ENCODE peak calls at places on chromosomes 11 and 22, in five cellular contexts. Q is right lobe of liver, M is heart left ventricle, Z is brain microvascular endothelial cell, P is cardiac muscle cell. F is an unnamed sample.

GRCh38 chr22:29916007-29916544 is 33.1 kb downstream of the MTMR3 start:
- DNase-seq in Q (no peak), M (no peak), Z (no peak), P (no peak), F (no peak)

GRCh38 chr11:74949748-74950127 is 672 bp downstream of the SPCS2 start:
- DNase-seq in Q (no peak), M (no peak), Z (no peak), P (no peak), F (no peak)

GRCh38 chr22:28329582-28330073 is 350.0 kb downstream of the TTC28 start:
- DNase-seq in Q (no peak), M (no peak), Z (no peak), P (peak), F (no peak)

GRCh38 chr11:95358516-95359322 is 127.7 kb upstream of the SESN3 start:
- DNase-seq in Q (peak), M (no peak), Z (no peak), P (peak), F (no peak)

GRCh38 chr22:27980424-27981148 is 61.5 kb upstream of the PITPNB start:
- DNase-seq in Q (peak), M (no peak), Z (no peak), P (no peak), F (no peak)

GRCh38 chr11:72969894-72970335 is 155.7 kb downstream of the ATG16L2 start:
- DNase-seq in Q (no peak), M (no peak), Z (peak), P (peak), F (no peak)

GRCh38 chr22:50346415-50346945 is 3.4 kb downstream of the PPP6R2 start:
- DNase-seq in Q (no peak), M (no peak), Z (no peak), P (no peak), F (no peak)

GRCh38 chr22:43078522-43078921 is 10.7 kb downstream of the TTLL1 start:
- DNase-seq in Q (no peak), M (no peak), Z (no peak), P (no peak), F (peak)

GRCh38 chr22:46112405-46112804 is 37.9 kb upstream of the PPARA start:
- DNase-seq in Q (no peak), M (no peak), Z (no peak), P (no peak), F (no peak)

GRCh38 chr11:65786786-65787636 is at the start of gene OVOL1:
- DNase-seq in Q (no peak), M (peak), Z (no peak), P (no peak), F (peak)

GRCh38 chr11:76599041-76600013 is 71.2 kb downstream of the LRRC32 start:
- DNase-seq in Q (no peak), M (no peak), Z (peak), P (peak), F (no peak)

GRCh38 chr11:134957540-134958335 is 545.7 kb upstream of the B3GAT1 start:
- DNase-seq in Q (no peak), M (no peak), Z (no peak), P (no peak), F (no peak)

GRCh38 chr11:126111458-126112116 is 48.9 kb upstream of the CDON start:
- DNase-seq in Q (no peak), M (peak), Z (no peak), P (no peak), F (no peak)

GRCh38 chr11:69155302-69156198 is at the start of gene SMIM38:
- DNase-seq in Q (no peak), M (peak), Z (no peak), P (no peak), F (no peak)

GRCh38 chr11:132187814-132188213 is 817.4 kb downstream of the NTM start:
- DNase-seq in Q (no peak), M (no peak), Z (peak), P (peak), F (no peak)

GRCh38 chr11:121207485-121208115 is 85.0 kb upstream of the SC5D start:
- DNase-seq in Q (no peak), M (no peak), Z (no peak), P (no peak), F (no peak)

GRCh38 chr11:116376054-116376453 is 396.7 kb downstream of the BUD13 start:
- DNase-seq in Q (no peak), M (no peak), Z (no peak), P (no peak), F (no peak)

GRCh38 chr11:76587810-76588454 is 82.6 kb downstream of the LRRC32 start:
- DNase-seq in Q (no peak), M (no peak), Z (no peak), P (no peak), F (no peak)

GRCh38 chr11:76238551-76238950 is 32.2 kb upstream of the WNT11 start:
- DNase-seq in Q (no peak), M (peak), Z (no peak), P (no peak), F (no peak)

GRCh38 chr11:100892886-100893285 is 205.8 kb downstream of the ARHGAP42 start:
- DNase-seq in Q (no peak), M (no peak), Z (no peak), P (no peak), F (no peak)

GRCh38 chr11:1226981-1227550 is 4.2 kb downstream of the MUC5B start:
- DNase-seq in Q (peak), M (peak), Z (no peak), P (no peak), F (peak)

GRCh38 chr11:70666336-70666735 is 268.0 kb downstream of the CTTN start:
- DNase-seq in Q (no peak), M (peak), Z (no peak), P (no peak), F (no peak)

GRCh38 chr22:20319041-20319744 is 667 bp downstream of the DGCR6L start:
- DNase-seq in Q (no peak), M (no peak), Z (no peak), P (no peak), F (no peak)

GRCh38 chr11:61309739-61310138 is 14.6 kb upstream of the VWCE start:
- DNase-seq in Q (no peak), M (no peak), Z (no peak), P (no peak), F (no peak)

GRCh38 chr11:699116-699508 is 3.5 kb downstream of the TMEM80 start:
- DNase-seq in Q (no peak), M (no peak), Z (no peak), P (no peak), F (no peak)

GRCh38 chr11:2213890-2214526 is 42.4 kb upstream of the TH start:
- DNase-seq in Q (peak), M (peak), Z (no peak), P (no peak), F (peak)

GRCh38 chr22:25196326-25196725 is 3.3 kb upstream of the CRYBB3 start:
- DNase-seq in Q (no peak), M (no peak), Z (no peak), P (no peak), F (no peak)

GRCh38 chr11:5046226-5046625 is at the start of gene OR52J3:
- DNase-seq in Q (no peak), M (no peak), Z (no peak), P (no peak), F (no peak)

GRCh38 chr11:58676563-58677135 is 54.2 kb downstream of the CNTF start:
- DNase-seq in Q (no peak), M (no peak), Z (no peak), P (no peak), F (no peak)

GRCh38 chr11:117554601-117555333 is 227.1 kb downstream of the CEP164 start:
- DNase-seq in Q (no peak), M (peak), Z (no peak), P (no peak), F (peak)

GRCh38 chr11:68663482-68664010 is 20.8 kb upstream of the GAL start:
- DNase-seq in Q (no peak), M (no peak), Z (no peak), P (no peak), F (no peak)

GRCh38 chr11:130131957-130132850 is 27.4 kb upstream of the ST14 start:
- DNase-seq in Q (peak), M (no peak), Z (peak), P (peak), F (peak)

GRCh38 chr11:45663486-45664375 is 1.7 kb downstream of the CHST1 start:
- DNase-seq in Q (peak), M (no peak), Z (no peak), P (no peak), F (no peak)
- H3K4me3 ChIP-seq in Q (peak), M (peak), Z (peak), P (peak), F (no peak)

GRCh38 chr11:107780775-107781174 is 68.9 kb upstream of the SLN start:
- DNase-seq in Q (no peak), M (no peak), Z (no peak), P (peak), F (no peak)
- TF ChIP-seq CTCF in Q (no peak), M (no peak), Z (peak), P (no peak), F (no peak)

DNA sequence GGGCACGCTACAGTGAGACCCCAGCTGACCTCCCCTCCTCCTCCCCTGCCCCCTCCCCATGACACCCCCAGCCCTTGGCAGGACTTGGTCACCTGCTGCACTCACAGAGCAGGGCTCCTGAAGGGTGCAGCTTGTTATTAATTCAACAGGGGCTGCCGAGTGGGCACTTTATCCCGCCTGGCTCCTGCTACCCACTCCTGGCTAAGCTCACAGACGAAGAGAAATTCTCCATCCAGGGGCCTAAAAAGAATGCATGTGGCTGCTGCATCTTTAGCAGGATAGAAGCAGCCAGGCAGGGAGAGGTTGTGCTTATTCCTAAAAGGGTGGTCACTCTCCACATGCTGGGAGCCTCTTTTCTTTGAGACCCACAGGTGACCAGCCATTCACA is 40.3 kb downstream of the GALNT18 start:
- DNase-seq in Q (no peak), M (no peak), Z (no peak), P (no peak), F (no peak)
- H3K27ac ChIP-seq in Q (no peak), M (peak), Z (no peak), P (no peak), F (no peak)

GRCh38 chr11:17443000-17443399 is 33.6 kb downstream of the ABCC8 start:
- DNase-seq in Q (no peak), M (no peak), Z (no peak), P (no peak), F (no peak)

GRCh38 chr11:17443423-17443822 is 33.2 kb downstream of the ABCC8 start:
- DNase-seq in Q (no peak), M (no peak), Z (no peak), P (peak), F (no peak)

GRCh38 chr11:17443926-17444690 is 32.5 kb downstream of the ABCC8 start:
- DNase-seq in Q (no peak), M (no peak), Z (no peak), P (no peak), F (no peak)

GRCh38 chr11:17434108-17434507 is 42.5 kb downstream of the ABCC8 start:
- DNase-seq in Q (no peak), M (no peak), Z (no peak), P (no peak), F (no peak)

GRCh38 chr11:17439316-17439782 is 37.3 kb downstream of the ABCC8 start:
- DNase-seq in Q (no peak), M (no peak), Z (no peak), P (no peak), F (no peak)
- H3K4me3 ChIP-seq in Q (no peak), M (no peak), Z (no peak), P (no peak), F (no peak)

DNA sequence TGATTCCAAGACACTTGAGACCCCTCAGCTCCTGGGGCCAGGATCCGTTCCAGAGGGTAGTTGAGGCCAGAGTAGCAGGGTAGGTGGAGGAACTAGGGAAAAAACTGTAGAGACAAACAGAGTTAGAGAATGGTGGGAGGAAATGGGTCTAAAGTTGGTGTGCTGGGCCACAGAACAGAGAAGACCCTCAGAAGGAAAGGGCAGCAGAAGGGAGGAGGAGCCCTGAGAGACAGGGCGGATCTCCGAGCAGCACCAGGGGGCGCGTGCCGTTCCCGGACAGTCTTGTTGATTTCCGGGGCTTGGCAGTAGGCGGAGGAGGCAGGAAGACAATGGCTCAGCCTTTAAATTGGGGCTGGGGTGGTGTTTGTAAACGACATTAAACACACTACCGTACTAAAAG is 2.4 kb upstream of the CECR2 start:
- DNase-seq in Q (no peak), M (peak), Z (no peak), P (peak), F (peak)
- TF ChIP-seq CTCF in Q (no peak), M (peak), Z (peak), P (peak), F (no peak)

GRCh38 chr11:46672381-46672839 is 28.0 kb downstream of the ARHGAP1 start:
- DNase-seq in Q (no peak), M (no peak), Z (no peak), P (no peak), F (no peak)

GRCh38 chr11:46671958-46672315 is 28.5 kb downstream of the ARHGAP1 start:
- DNase-seq in Q (no peak), M (no peak), Z (no peak), P (no peak), F (no peak)

GRCh38 chr11:46675288-46675851 is 25.0 kb downstream of the ARHGAP1 start:
- DNase-seq in Q (peak), M (peak), Z (no peak), P (peak), F (peak)

GRCh38 chr11:46674463-46675287 is 25.7 kb downstream of the ARHGAP1 start:
- DNase-seq in Q (no peak), M (peak), Z (no peak), P (peak), F (peak)

DNA sequence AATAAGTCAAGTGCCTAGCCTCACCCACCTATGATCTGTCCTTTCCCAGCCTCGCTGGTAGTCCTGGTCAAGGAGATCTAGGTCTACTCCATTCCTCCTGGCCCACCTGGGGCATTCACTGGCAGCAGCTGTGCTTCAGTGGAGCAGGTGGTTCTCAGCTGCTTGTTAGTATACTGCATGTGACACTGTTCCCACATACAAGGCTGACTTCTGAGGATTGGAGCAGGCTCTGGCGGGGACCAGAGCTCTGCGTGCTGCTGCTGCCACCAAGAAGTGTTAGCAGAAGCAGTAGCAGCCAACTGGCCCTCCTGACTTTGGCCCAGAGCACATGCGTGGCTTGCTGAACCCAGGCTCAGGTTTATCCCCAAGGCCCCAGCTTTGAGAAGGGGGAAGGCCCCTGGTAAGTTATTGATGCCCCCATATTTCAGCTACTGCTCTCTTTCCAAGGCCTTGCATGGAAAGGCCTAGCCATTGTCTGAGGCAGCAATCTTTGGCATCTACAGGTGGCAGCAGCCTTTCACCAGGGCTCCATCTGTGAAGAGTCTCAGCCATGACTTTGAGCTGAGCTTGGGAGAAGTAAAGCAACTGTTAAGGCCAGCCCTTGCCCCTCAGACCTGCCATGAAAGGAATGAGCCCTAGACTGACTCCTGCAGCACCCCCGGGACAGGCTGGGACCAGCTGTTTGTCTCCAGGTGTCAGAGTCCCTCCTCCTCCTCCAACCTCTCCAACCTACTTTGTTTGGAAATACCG is 26.5 kb downstream of the ARHGAP1 start:
- DNase-seq in Q (no peak), M (no peak), Z (no peak), P (no peak), F (no peak)
- H3K27ac ChIP-seq in Q (peak), M (peak), Z (no peak), P (peak), F (peak)

DNA sequence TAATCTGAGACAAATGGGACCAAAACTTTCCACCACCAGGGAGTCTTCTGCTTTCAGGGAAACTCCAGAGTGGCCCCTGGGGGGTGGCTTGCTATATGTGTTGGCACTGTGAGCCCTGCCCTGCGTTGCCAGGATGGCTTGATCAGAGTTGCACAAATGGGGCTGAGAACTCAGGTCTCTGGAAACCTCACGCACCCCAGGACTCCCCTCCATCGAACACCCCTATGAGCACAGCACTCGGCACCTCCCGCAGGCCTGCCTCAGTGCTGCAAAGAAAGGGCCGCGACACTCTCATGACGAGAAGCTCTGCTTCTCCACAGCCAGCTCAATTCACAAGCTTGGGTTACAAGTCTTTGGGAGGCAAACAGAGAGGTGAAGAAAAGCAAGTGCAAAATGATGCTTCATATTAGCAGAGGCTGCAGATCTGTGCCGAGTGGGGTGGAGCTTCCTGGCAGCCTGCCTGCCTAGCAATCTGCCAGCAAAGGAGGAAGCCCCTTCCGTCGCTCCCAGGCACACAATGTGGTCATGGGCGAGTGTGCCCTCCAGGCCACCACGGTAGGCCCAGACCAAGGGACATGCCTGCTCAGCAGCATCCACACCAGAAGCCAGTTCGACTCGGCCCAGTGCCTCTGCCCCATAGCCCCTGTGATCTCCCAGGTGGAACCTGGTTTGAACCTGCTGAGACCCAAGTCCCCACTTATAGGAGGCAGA is 55.7 kb downstream of the MYH9 start:
- DNase-seq in Q (peak), M (peak), Z (no peak), P (peak), F (peak)
- H3K4me3 ChIP-seq in Q (no peak), M (no peak), Z (no peak), P (no peak), F (no peak)

F was measured in colonic mucosa.